ENCODE peak calls at places on chromosome 5, in four cellular contexts. Z is amniotic stem cell; C is HT1080; H is effector CD8-positive, alpha-beta T cell. O is an unnamed sample.

GRCh38 chr5:148820778-148821395 is 5.5 kb upstream of the ADRB2 start:
- DNase-seq in Z (no peak), H (no peak), C (peak; percentile 27), O (peak; percentile 63)

GRCh38 chr5:143245929-143246561 is 157.4 kb downstream of the NR3C1 start:
- DNase-seq in C (peak; percentile 97), H (no peak), Z (peak; percentile 92), O (peak; percentile 99)

GRCh38 chr5:96743805-96744559 is 63.8 kb downstream of the ERAP1 start:
- DNase-seq in Z (no peak), C (no peak), H (no peak), O (no peak)

GRCh38 chr5:109485030-109485429 is 75.3 kb upstream of the PJA2 start:
- DNase-seq in H (no peak), Z (no peak), C (no peak), O (peak; percentile 46)

GRCh38 chr5:124908603-124909451 is 162.4 kb upstream of the ZNF608 start:
- DNase-seq in C (no peak), Z (no peak), H (no peak), O (peak; percentile 56)

GRCh38 chr5:172541119-172541763 is 86.9 kb upstream of the SH3PXD2B start:
- DNase-seq in C (no peak), Z (no peak), H (no peak), O (no peak)

GRCh38 chr5:168291961-168292782 is 727 bp downstream of the WWC1 start:
- DNase-seq in H (no peak), Z (no peak), C (no peak), O (peak; percentile 55)

GRCh38 chr5:157354825-157355224 is 88.9 kb downstream of the CYFIP2 start:
- DNase-seq in H (no peak), Z (no peak), C (no peak), O (peak; percentile 19)

GRCh38 chr5:146137967-146138403 is 32.6 kb upstream of the PLAC8L1 start:
- DNase-seq in C (no peak), Z (no peak), H (no peak), O (peak; percentile 90)

GRCh38 chr5:8094304-8094703 is 225.4 kb downstream of the MTRR start:
- DNase-seq in Z (no peak), C (no peak), H (no peak), O (no peak)

GRCh38 chr5:54534306-54534705 is 16.7 kb downstream of the SNX18 start:
- DNase-seq in C (no peak), Z (no peak), H (no peak), O (no peak)

GRCh38 chr5:92177926-92178487 is 794.9 kb upstream of the ARRDC3 start:
- DNase-seq in C (no peak), H (no peak), Z (no peak), O (no peak)

GRCh38 chr5:142636093-142636492 is 49.8 kb downstream of the FGF1 start:
- DNase-seq in H (no peak), C (no peak), Z (no peak), O (no peak)

GRCh38 chr5:162334944-162335343 is 267.4 kb downstream of the GABRG2 start:
- DNase-seq in Z (no peak), C (no peak), H (no peak), O (no peak)

GRCh38 chr5:1016476-1016875 is 7.9 kb downstream of the NKD2 start:
- DNase-seq in Z (no peak), C (no peak), H (no peak), O (no peak)

GRCh38 chr5:51095481-51095880 is 287.8 kb upstream of the ISL1 start:
- DNase-seq in Z (no peak), C (no peak), H (no peak), O (no peak)

GRCh38 chr5:119862654-119863053 is 233.3 kb downstream of the FAM170A start:
- DNase-seq in C (no peak), Z (no peak), H (no peak), O (no peak)

GRCh38 chr5:145981612-145982571 is 45.5 kb downstream of the SH3RF2 start:
- DNase-seq in C (no peak), H (no peak), Z (no peak), O (no peak)

GRCh38 chr5:174414315-174414710 is 310.1 kb upstream of the MSX2 start:
- DNase-seq in Z (no peak), H (no peak), C (no peak), O (no peak)

GRCh38 chr5:146290318-146290717 is 48.3 kb upstream of the POU4F3 start:
- DNase-seq in Z (no peak), C (no peak), H (no peak), O (no peak)